ENCODE peak calls at places on chromosomes 16 and 17, in four cellular contexts. L, G, W and F are unnamed samples.

GRCh38 chr16:81018496-81018895 is 11.5 kb downstream of the CENPN start:
- DNase-seq in G (no peak), L (no peak), W (no peak), F (peak)

GRCh38 chr16:27444015-27444414 is 42.0 kb downstream of the IL21R start:
- DNase-seq in G (no peak), W (peak), L (peak), F (no peak)

GRCh38 chr16:87133112-87133850 is 183.9 kb downstream of the C16orf95 start:
- DNase-seq in G (no peak), W (peak), L (no peak), F (no peak)

GRCh38 chr16:87705780-87706277 is 60.0 kb downstream of the KLHDC4 start:
- DNase-seq in G (no peak), W (no peak), L (no peak), F (no peak)

GRCh38 chr17:2950846-2951245 is 112.6 kb downstream of the OR1D5 start:
- DNase-seq in L (no peak), W (peak), G (no peak), F (no peak)

GRCh38 chr17:57294629-57295501 is 38.5 kb downstream of the MSI2 start:
- DNase-seq in G (peak), W (no peak), L (peak), F (no peak)

GRCh38 chr17:1137465-1137894 is 42.3 kb downstream of the ABR start:
- DNase-seq in W (no peak), L (peak), G (peak), F (no peak)

GRCh38 chr16:74297296-74297665 is 667 bp downstream of the PSMD7 start:
- DNase-seq in G (peak), W (no peak), L (peak), F (no peak)

GRCh38 chr16:79768594-79768993 is 168.1 kb upstream of the MAF start:
- DNase-seq in G (no peak), W (no peak), L (no peak), F (no peak)

GRCh38 chr17:51365090-51365489 is 104.7 kb downstream of the UTP18 start:
- DNase-seq in W (no peak), G (no peak), L (no peak), F (no peak)

GRCh38 chr17:46001390-46002310 is 2.6 kb downstream of the STH start:
- DNase-seq in L (no peak), W (no peak), G (no peak), F (peak)

GRCh38 chr16:86697715-86698114 is 119.4 kb downstream of the FOXL1 start:
- DNase-seq in W (no peak), L (peak), G (no peak), F (no peak)

GRCh38 chr17:2057130-2057713 is 2.3 kb downstream of the HIC1 start:
- DNase-seq in L (no peak), W (no peak), G (peak), F (no peak)

GRCh38 chr17:32870027-32870670 is 6.8 kb downstream of the MYO1D start:
- DNase-seq in G (no peak), W (no peak), L (peak), F (no peak)

GRCh38 chr17:68033636-68034451 is 1.7 kb upstream of the KPNA2 start:
- DNase-seq in G (peak), L (peak), W (no peak), F (no peak)

GRCh38 chr17:74244543-74244942 is 29.5 kb upstream of the DNAI2 start:
- DNase-seq in L (no peak), G (no peak), W (no peak), F (peak)

GRCh38 chr16:70684146-70685060 is 1.4 kb downstream of the MTSS2 start:
- DNase-seq in W (peak), G (no peak), L (no peak), F (no peak)

GRCh38 chr17:6187836-6188235 is 117.7 kb downstream of the WSCD1 start:
- DNase-seq in G (no peak), W (no peak), L (peak), F (no peak)

GRCh38 chr17:27407916-27408846 is 48.1 kb upstream of the KSR1 start:
- DNase-seq in G (peak), L (peak), W (no peak), F (no peak)

GRCh38 chr16:35342012-35342411 is 1882.6 kb downstream of the TP53TG3F start:
- DNase-seq in L (no peak), G (no peak), W (no peak), F (no peak)

GRCh38 chr16:50120732-50121131 is 32.4 kb upstream of the TENT4B start:
- DNase-seq in W (no peak), L (no peak), G (no peak), F (no peak)

GRCh38 chr17:933168-934083 is 46.1 kb downstream of the NXN start:
- DNase-seq in W (no peak), G (peak), L (peak), F (no peak)

GRCh38 chr17:55345132-55345531 is 76.5 kb downstream of the MMD start:
- DNase-seq in G (no peak), W (no peak), L (no peak), F (no peak)

GRCh38 chr17:55343900-55344513 is 77.6 kb downstream of the MMD start:
- DNase-seq in L (no peak), W (no peak), G (no peak), F (no peak)

GRCh38 chr17:55343114-55343513 is 78.4 kb downstream of the HLF start:
- DNase-seq in L (no peak), G (no peak), W (no peak), F (no peak)

GRCh38 chr17:55346658-55347057 is 75.0 kb downstream of the MMD start:
- DNase-seq in G (no peak), L (no peak), W (no peak), F (no peak)

DNA sequence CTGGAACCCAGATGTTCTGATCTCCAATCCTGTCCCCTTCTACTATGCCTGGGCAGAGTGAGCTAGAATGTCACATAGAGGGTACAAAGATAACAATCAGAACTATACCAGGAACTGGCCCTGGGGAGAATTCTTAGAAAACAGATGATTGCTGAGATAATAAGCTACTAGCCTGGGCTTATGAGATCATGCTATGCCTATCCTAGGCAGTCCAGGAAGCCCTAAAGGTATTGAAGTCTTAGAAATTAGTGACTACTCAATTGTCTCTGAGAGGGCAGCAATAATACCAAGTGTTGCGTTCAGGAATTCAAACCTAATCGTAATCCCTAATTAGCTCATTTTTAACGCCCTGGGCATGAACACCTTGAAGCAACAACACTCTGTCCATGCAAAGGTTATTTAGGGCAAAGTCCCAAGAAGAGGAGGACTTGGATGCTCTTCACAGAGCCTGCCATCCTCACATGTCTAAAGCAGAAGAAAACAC is 77.1 kb downstream of the MMD start:
- DNase-seq in L (no peak), W (no peak), G (no peak), F (no peak)
- H3K27ac ChIP-seq in L (no peak), W (no peak), G (no peak), F (no peak)

GRCh38 chr17:72125742-72126141 is 4.9 kb downstream of the SOX9 start:
- DNase-seq in L (peak), G (no peak), W (no peak), F (no peak)

GRCh38 chr17:72125226-72125651 is 4.4 kb downstream of the SOX9 start:
- DNase-seq in G (no peak), L (peak), W (no peak), F (no peak)

GRCh38 chr17:72123496-72123963 is 2.7 kb downstream of the SOX9 start:
- DNase-seq in W (no peak), L (peak), G (no peak), F (peak)

GRCh38 chr17:72122668-72123495 is 2.1 kb downstream of the SOX9 start:
- DNase-seq in G (peak), W (no peak), L (peak), F (no peak)

DNA sequence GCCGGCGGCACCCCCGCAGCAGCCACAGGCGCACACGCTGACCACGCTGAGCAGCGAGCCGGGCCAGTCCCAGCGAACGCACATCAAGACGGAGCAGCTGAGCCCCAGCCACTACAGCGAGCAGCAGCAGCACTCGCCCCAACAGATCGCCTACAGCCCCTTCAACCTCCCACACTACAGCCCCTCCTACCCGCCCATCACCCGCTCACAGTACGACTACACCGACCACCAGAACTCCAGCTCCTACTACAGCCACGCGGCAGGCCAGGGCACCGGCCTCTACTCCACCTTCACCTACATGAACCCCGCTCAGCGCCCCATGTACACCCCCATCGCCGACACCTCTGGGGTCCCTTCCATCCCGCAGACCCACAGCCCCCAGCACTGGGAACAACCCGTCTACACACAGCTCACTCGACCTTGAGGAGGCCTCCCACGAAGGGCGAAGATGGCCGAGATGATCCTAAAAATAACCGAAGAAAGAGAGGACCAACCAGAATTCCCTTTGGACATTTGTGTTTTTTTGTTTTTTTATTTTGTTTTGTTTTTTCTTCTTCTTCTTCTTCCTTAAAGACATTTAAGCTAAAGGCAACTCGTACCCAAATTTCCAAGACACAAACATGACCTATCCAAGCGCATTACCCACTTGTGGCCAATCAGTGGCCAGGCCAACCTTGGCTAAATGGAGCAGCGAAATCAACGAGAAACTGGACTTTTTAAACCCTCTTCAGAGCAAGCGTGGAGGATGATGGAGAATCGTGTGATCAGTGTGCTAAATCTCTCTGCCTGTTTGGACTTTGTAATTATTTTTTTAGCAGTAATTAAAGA is 3.4 kb downstream of the SOX9 start:
- DNase-seq in W (no peak), G (no peak), L (peak), F (no peak)
- H3K27ac ChIP-seq in W (no peak), G (no peak), L (no peak), F (peak)

GRCh38 chr17:10728331-10728730 is 1.5 kb downstream of the TMEM220 start:
- DNase-seq in W (no peak), L (no peak), G (no peak), F (no peak)
- H3K27ac ChIP-seq in W (peak), L (no peak), G (no peak), F (no peak)

DNA sequence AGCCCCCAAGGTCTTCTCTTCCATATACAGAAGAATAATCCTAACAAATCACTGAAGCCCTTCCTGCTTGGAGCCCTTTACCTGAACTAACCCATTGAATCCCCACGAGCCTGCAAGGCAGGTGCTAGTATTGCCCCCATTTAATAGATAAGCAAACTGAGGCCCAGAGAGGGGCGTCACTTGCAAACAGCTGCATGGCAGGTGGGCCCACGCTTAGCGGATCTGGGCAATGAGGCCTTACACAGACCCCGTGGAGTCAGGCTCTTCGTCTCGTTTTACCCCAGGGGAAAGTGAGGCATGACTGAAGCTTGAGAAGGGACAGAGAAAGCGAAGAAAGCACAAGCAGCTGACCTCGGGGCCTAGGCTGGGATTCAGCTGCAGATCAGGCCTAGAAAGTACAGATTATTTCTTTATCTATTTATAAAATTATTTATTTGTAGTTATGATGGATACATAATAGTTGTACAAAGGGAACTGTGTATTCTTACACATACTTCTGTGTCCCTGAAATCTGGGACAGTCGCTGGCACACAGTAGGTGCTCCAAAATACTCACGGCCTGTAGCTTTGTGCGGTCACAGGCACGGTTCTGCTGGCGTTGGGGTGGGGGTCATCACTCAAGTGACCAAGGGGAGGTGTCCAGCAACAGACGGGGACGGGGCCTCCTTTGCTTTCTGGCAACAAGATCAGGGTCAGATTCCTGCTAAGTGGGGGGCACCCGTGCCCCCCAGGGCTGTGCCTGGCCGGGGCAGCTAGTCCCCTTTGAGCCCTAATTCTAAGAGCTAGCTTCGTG is 223.2 kb upstream of the GSE1 start:
- DNase-seq in W (peak), L (no peak), G (no peak), F (no peak)
- H3K27ac ChIP-seq in W (no peak), L (no peak), G (no peak), F (no peak)

DNA sequence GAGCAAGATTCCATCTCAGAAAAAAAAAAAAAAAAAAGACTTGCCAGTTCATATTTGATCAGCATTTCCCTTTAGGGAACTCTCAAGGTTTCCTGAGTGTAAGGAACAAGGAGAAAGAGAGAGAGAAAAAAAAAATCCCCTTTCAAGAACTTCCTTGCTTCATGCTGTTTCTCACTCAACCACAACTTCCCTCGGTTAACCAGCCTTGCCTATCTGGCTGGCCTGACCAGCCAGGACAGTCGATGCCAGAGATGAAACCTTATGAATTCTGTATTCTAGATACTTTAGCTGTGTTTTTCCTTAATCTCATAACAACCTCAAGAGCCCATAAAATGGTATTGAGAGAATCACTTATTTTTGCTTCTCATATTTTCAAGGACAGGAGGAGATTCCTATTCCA is 2.6 kb upstream of the N4BP1 start:
- DNase-seq in G (no peak), L (no peak), W (no peak), F (no peak)
- H3K27ac ChIP-seq in G (peak), L (no peak), W (peak), F (peak)

DNA sequence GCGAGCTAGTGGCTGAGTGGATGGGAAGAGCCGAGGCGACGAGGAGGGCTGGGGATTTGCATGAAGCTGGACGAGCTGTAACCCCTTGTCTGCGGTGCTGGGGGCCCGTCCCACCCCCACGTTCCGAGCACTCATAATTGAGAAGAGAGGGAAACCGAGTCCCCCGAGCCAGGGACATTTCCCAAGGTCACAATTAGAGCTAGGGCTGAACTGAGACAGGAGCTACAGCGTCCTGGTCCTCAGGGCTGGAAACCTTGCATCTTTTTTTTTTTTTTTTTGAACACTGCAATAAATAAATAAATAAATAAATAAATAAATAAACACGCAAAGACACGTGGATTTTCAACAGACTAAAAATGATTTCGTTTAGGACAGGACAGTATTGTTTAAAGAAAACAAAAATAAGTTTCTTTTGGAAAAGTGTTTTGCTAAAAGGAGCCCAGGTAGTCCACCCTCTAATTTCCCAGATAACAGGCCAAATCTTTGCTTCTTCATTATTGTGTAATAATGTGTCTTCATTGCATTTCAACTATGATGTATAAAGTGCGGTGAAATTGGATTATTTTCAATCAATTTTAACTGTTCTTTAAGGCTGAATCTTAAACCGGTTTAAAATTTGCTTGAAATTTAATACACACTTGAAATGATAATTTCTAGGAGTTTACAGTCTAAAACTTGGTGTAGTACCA is 992 bp downstream of the GDPD1 start:
- DNase-seq in G (no peak), L (no peak), W (no peak), F (peak)
- H3K27ac ChIP-seq in G (no peak), L (no peak), W (peak), F (peak)

GRCh38 chr17:30819941-30820705 is 4.4 kb downstream of the CRLF3 start:
- DNase-seq in L (no peak), G (no peak), W (peak), F (no peak)
- H3K27ac ChIP-seq in L (no peak), G (no peak), W (peak), F (no peak)

DNA sequence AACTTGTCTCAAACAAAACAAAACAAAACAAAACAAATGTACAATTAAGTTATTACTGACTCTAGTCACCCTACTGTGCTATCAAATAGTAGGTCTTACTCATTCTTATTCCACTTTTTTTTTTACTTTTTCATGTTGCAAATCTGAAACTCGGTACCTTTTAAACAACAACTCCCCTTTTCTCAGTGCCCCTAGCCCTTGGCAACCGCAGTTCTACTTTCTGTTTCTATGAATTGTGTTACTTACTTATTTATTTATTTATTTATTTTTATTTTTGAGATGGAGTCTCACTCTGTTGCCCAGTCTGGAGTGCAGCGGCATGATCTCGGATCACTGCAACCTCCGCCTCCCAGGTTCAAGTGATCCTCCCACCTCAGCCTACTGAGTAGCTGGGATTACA is 104.0 kb downstream of the SLC39A11 start:
- DNase-seq in G (no peak), L (no peak), W (no peak), F (no peak)
- H3K27ac ChIP-seq in G (no peak), L (no peak), W (no peak), F (peak)